ENCODE peak calls at places on chromosomes 13 and 19, in nine cellular contexts. L is AG08395; A is uterus; D is activated T-helper 1 cell treated with anti-CD3 and anti-CD28 coated beads, Interleukin-12 subunit alpha, Interleukin-12 subunit beta, Interleukin-2, Interleukin-4 antibody, amounts not matched to agents 30 ng/mL and 10 ng/mL and 1 ng/mL, durations not matched to agents 14 hours and 24 hours and 36 hours; Z is T-helper 2 cell treated with Interferon-gamma antibody and Interleukin-4, amounts not matched to agents 5 μg/mL and 100 μg/mL, for 36 hours; P is lung; W is M059J; U is stimulated activated CD8-positive, alpha-beta memory T cell treated with anti-CD3 and anti-CD28 coated beads, Interleukin-7, amount 100 ng/mL, for 1 hour; T is nephron progenitor cell. J is an unnamed sample.

GRCh38 chr19:16025108-16026101 is 50.9 kb upstream of the TPM4 start:
- DNase-seq in L (peak), A (no peak), D (no peak), Z (no peak), P (no peak), W (peak), U (no peak), T (no peak), J (peak)

GRCh38 chr13:29496241-29496712 is 99.2 kb downstream of the SLC7A1 start:
- DNase-seq in L (no peak), A (peak), D (no peak), Z (no peak), P (no peak), W (peak), U (no peak), T (no peak), J (no peak)

GRCh38 chr19:1141944-1142343 is 32.1 kb downstream of the SBNO2 start:
- DNase-seq in L (no peak), A (no peak), D (no peak), Z (no peak), P (no peak), W (no peak), U (no peak), T (no peak), J (no peak)

GRCh38 chr19:1214862-1215731 is 9.5 kb downstream of the STK11 start:
- DNase-seq in L (peak), A (peak), D (no peak), Z (no peak), P (no peak), W (peak), U (no peak), T (no peak), J (peak)

GRCh38 chr13:47005761-47006414 is 109.0 kb upstream of the HTR2A start:
- DNase-seq in L (peak), A (no peak), D (no peak), Z (no peak), P (no peak), W (peak), U (no peak), T (no peak), J (no peak)

GRCh38 chr19:7067716-7068115 is 1.8 kb upstream of the ZNF557 start:
- DNase-seq in L (no peak), A (no peak), D (no peak), Z (no peak), P (no peak), W (no peak), U (no peak), T (no peak), J (peak)

GRCh38 chr13:98413796-98414195 is 163.1 kb downstream of the STK24 start:
- DNase-seq in L (no peak), A (no peak), D (no peak), Z (no peak), P (no peak), W (no peak), U (no peak), T (no peak), J (no peak)

GRCh38 chr13:37446503-37446902 is 152.1 kb downstream of the POSTN start:
- DNase-seq in L (peak), A (no peak), D (no peak), Z (no peak), P (no peak), W (peak), U (no peak), T (no peak), J (peak)

GRCh38 chr13:80562423-80562822 is 221.5 kb upstream of the SPRY2 start:
- DNase-seq in L (no peak), A (no peak), D (no peak), Z (no peak), P (no peak), W (no peak), U (no peak), T (no peak), J (no peak)

GRCh38 chr19:50534478-50534877 is 20.8 kb upstream of the ASPDH start:
- DNase-seq in L (no peak), A (no peak), D (no peak), Z (no peak), P (no peak), W (no peak), U (no peak), T (no peak), J (no peak)

GRCh38 chr19:18351544-18351943 is 11.1 kb downstream of the PGPEP1 start:
- DNase-seq in L (no peak), A (no peak), D (no peak), Z (no peak), P (no peak), W (no peak), U (no peak), T (no peak), J (no peak)

GRCh38 chr13:79782541-79783216 is 301.7 kb downstream of the NDFIP2 start:
- DNase-seq in L (peak), A (no peak), D (no peak), Z (no peak), P (peak), W (peak), U (no peak), T (peak), J (peak)

GRCh38 chr13:102825921-102826706 is 19.7 kb upstream of the ERCC5 start:
- DNase-seq in L (peak), A (no peak), D (no peak), Z (no peak), P (no peak), W (peak), U (no peak), T (no peak), J (peak)

GRCh38 chr13:74770361-74770760 is 636.2 kb upstream of the KLF12 start:
- DNase-seq in L (peak), A (no peak), D (no peak), Z (no peak), P (no peak), W (peak), U (no peak), T (no peak), J (peak)

GRCh38 chr13:33312150-33312908 is 26.8 kb upstream of the STARD13 start:
- DNase-seq in L (peak), A (no peak), D (no peak), Z (no peak), P (no peak), W (peak), U (no peak), T (no peak), J (no peak)

GRCh38 chr19:41302624-41303351 is 7.2 kb upstream of the CCDC97 start:
- DNase-seq in L (no peak), A (no peak), D (peak), Z (peak), P (no peak), W (no peak), U (peak), T (no peak), J (no peak)

GRCh38 chr19:35107541-35107939 is 8.1 kb upstream of the FXYD3 start:
- DNase-seq in L (peak), A (no peak), D (no peak), Z (peak), P (no peak), W (peak), U (no peak), T (no peak), J (peak)

GRCh38 chr13:41224113-41225110 is 30.0 kb upstream of the KBTBD7 start:
- DNase-seq in L (peak), A (no peak), D (no peak), Z (no peak), P (no peak), W (peak), U (no peak), T (no peak), J (peak)

GRCh38 chr19:1183543-1184172 is 9.6 kb upstream of the SBNO2 start:
- DNase-seq in L (no peak), A (no peak), D (no peak), Z (no peak), P (no peak), W (peak), U (no peak), T (no peak), J (no peak)

GRCh38 chr13:34931572-34931971 is 10.5 kb upstream of the NBEA start:
- DNase-seq in L (no peak), A (no peak), D (no peak), Z (no peak), P (no peak), W (peak), U (no peak), T (no peak), J (no peak)

GRCh38 chr13:37878921-37879320 is 9.3 kb upstream of the TRPC4 start:
- DNase-seq in L (no peak), A (no peak), D (no peak), Z (no peak), P (no peak), W (no peak), U (no peak), T (no peak), J (no peak)

GRCh38 chr19:48873476-48874308 is 1.5 kb downstream of the PPP1R15A start:
- DNase-seq in L (no peak), A (no peak), D (no peak), Z (peak), P (no peak), W (no peak), U (no peak), T (no peak), J (no peak)

GRCh38 chr19:3527250-3527910 is 11.6 kb upstream of the TEKTIP1 start:
- DNase-seq in L (no peak), A (no peak), D (no peak), Z (no peak), P (no peak), W (no peak), U (no peak), T (no peak), J (no peak)

GRCh38 chr13:52128714-52129700 is at the start of gene NEK5:
- DNase-seq in L (peak), A (peak), D (peak), Z (peak), P (peak), W (peak), U (peak), T (peak), J (peak)

GRCh38 chr13:30222253-30222652 is 85.1 kb downstream of the KATNAL1 start:
- DNase-seq in L (no peak), A (no peak), D (no peak), Z (no peak), P (no peak), W (peak), U (no peak), T (no peak), J (no peak)

GRCh38 chr19:52778811-52779210 is 7.8 kb downstream of the ZNF600 start:
- DNase-seq in L (no peak), A (no peak), D (peak), Z (peak), P (no peak), W (no peak), U (no peak), T (no peak), J (no peak)

GRCh38 chr13:112755331-112755730 is 65.5 kb downstream of the ATP11A start:
- DNase-seq in L (no peak), A (no peak), D (no peak), Z (no peak), P (no peak), W (no peak), U (no peak), T (no peak), J (no peak)

GRCh38 chr13:89750371-89750770 is 1597.1 kb upstream of the MIR17HG start:
- DNase-seq in L (no peak), A (no peak), D (no peak), Z (no peak), P (no peak), W (no peak), U (no peak), T (no peak), J (no peak)

GRCh38 chr13:83865161-83866137 is 16.8 kb downstream of the SLITRK1 start:
- DNase-seq in L (no peak), A (no peak), D (no peak), Z (no peak), P (no peak), W (no peak), U (no peak), T (no peak), J (no peak)

GRCh38 chr13:62357887-62358645 is 942.4 kb upstream of the PCDH20 start:
- DNase-seq in L (peak), A (no peak), D (no peak), Z (no peak), P (no peak), W (no peak), U (no peak), T (peak), J (no peak)

GRCh38 chr19:49421039-49421877 is 2.0 kb downstream of the PTH2 start:
- DNase-seq in L (peak), A (peak), D (peak), Z (peak), P (peak), W (no peak), U (no peak), T (peak), J (peak)

GRCh38 chr13:59742467-59742866 is 421.3 kb downstream of the DIAPH3 start:
- DNase-seq in L (no peak), A (no peak), D (no peak), Z (no peak), P (no peak), W (no peak), U (no peak), T (no peak), J (no peak)

GRCh38 chr19:13507053-13507611 is 853 bp upstream of the CACNA1A start:
- DNase-seq in L (peak), A (no peak), D (no peak), Z (no peak), P (no peak), W (no peak), U (no peak), T (peak), J (no peak)

GRCh38 chr19:23305555-23305954 is 55.4 kb upstream of the ZNF724 start:
- DNase-seq in L (no peak), A (no peak), D (no peak), Z (no peak), P (no peak), W (no peak), U (no peak), T (no peak), J (no peak)

GRCh38 chr13:46747031-46747820 is 49.7 kb downstream of the ESD start:
- DNase-seq in L (no peak), A (no peak), D (no peak), Z (no peak), P (no peak), W (peak), U (no peak), T (no peak), J (no peak)

GRCh38 chr13:20080377-20081164 is 80.3 kb downstream of the GJA3 start:
- DNase-seq in L (no peak), A (no peak), D (no peak), Z (no peak), P (no peak), W (no peak), U (no peak), T (no peak), J (no peak)

J was measured in AG08396.